ENCODE peak calls at places on chromosomes 11 and 22, in seven cellular contexts. B is MM.1S, E is Peyer's patch, V is left ventricle myocardium inferior, Y is brain microvascular endothelial cell, C is BJ, G is heart right ventricle. N is an unnamed sample.
A peak's percentile ranks its signal among the peaks of the same experiment; 100 is the strongest.

GRCh38 chr11:128764617-128765095 is 70.8 kb downstream of the FLI1 start:
- DNase-seq in Y (no peak), E (no peak), G (no peak), B (no peak), V (no peak), C (no peak), N (no peak)

GRCh38 chr11:73266644-73267015 is 5.5 kb upstream of the P2RY6 start:
- DNase-seq in B (no peak), G (no peak), E (peak; percentile 42), V (no peak), Y (no peak), C (no peak), N (no peak)

GRCh38 chr11:123107945-123108344 is 46.0 kb upstream of the HSPA8 start:
- DNase-seq in E (no peak), G (no peak), C (no peak), B (no peak), V (no peak), Y (no peak), N (no peak)

GRCh38 chr22:46237453-46238158 is 12.5 kb downstream of the CDPF1 start:
- DNase-seq in G (peak; percentile 53), V (peak; percentile 69), C (no peak), E (no peak), B (no peak), Y (no peak), N (no peak)

GRCh38 chr11:80157447-80157846 is 716.6 kb upstream of the TENM4 start:
- DNase-seq in V (no peak), Y (no peak), E (no peak), C (no peak), G (no peak), B (no peak), N (no peak)

GRCh38 chr11:65314501-65315203 is at the start of gene CDC42EP2:
- DNase-seq in G (peak; percentile 86), C (no peak), V (peak; percentile 91), E (peak; percentile 93), Y (peak; percentile 73), B (peak; percentile 77), N (peak; percentile 80)

GRCh38 chr11:124917115-124917637 is 1.9 kb upstream of the HEPN1 start:
- DNase-seq in G (no peak), E (no peak), Y (no peak), B (no peak), V (no peak), C (no peak), N (no peak)

GRCh38 chr11:71927813-71928738 is at the start of gene XNDC1N:
- DNase-seq in V (peak; percentile 47), B (peak; percentile 89), C (peak; percentile 57), E (peak; percentile 88), Y (peak; percentile 84), G (peak; percentile 64), N (peak; percentile 85)

GRCh38 chr22:23384899-23385298 is 195.2 kb downstream of the IGLL1 start:
- DNase-seq in E (no peak), C (no peak), Y (no peak), V (no peak), G (no peak), B (no peak), N (no peak)

GRCh38 chr22:19461506-19461905 is 14.0 kb upstream of the C22orf39 start:
- DNase-seq in C (no peak), G (no peak), E (no peak), Y (no peak), V (no peak), B (no peak), N (no peak)

GRCh38 chr11:64290894-64291745 is at the start of gene KCNK4:
- DNase-seq in G (no peak), C (no peak), B (peak; percentile 1), E (no peak), V (no peak), Y (no peak), N (no peak)

GRCh38 chr11:43984039-43984438 is 41.6 kb downstream of the C11orf96 start:
- DNase-seq in G (no peak), V (no peak), E (no peak), B (no peak), Y (no peak), C (no peak), N (no peak)

GRCh38 chr11:94784884-94785283 is 16.7 kb downstream of the AMOTL1 start:
- DNase-seq in B (no peak), V (no peak), E (no peak), C (no peak), G (no peak), Y (no peak), N (no peak)

GRCh38 chr11:94787798-94788197 is 19.6 kb downstream of the AMOTL1 start:
- DNase-seq in C (no peak), E (no peak), Y (no peak), G (no peak), B (no peak), V (no peak), N (no peak)

GRCh38 chr11:94785509-94785908 is 17.4 kb downstream of the AMOTL1 start:
- DNase-seq in G (no peak), C (no peak), B (no peak), V (no peak), Y (no peak), E (no peak), N (no peak)

GRCh38 chr11:94788396-94788795 is 20.2 kb downstream of the AMOTL1 start:
- DNase-seq in G (no peak), V (no peak), B (no peak), C (no peak), Y (no peak), E (no peak), N (no peak)

DNA sequence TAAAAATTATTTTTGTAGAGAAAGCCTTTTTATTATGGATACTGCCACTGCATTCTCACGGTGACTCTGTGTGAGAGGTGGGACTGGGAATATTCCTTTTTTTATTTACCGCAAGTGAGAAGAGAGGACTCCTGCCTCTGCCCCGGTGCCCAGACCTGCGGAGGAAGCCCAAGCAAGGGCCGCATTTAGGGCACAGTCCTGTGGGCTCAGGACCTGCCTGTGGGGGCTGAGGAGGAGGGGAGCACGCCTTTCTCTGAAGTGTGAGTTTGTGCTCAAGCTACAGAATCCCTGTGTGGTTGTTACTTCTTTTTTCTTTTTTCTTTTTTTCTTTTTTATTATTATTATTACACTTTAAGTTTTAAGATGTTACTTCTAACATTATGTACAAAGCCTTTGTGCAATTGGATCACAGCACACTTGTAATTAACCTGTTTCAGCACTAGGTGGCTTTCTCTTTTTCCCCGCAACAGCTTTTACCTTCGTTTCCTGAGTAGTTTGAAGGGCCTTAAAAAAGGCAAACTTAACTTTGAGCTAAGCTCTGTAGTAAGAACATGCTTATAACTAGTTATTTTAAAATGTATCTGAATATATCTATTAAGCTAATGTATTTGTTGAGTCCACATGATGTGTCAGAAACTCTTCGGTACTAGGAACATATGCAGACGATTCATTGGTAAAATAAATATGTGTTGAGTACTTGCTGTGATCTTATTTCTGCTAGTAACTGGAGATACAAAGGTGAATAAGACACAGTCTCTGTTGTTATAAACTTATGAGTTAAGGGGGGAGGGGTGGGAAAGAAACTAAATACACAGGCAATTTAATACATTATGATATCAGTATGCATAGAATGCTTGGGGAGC is 18.3 kb downstream of the AMOTL1 start:
- DNase-seq in C (no peak), V (no peak), B (peak; percentile 15), E (no peak), G (no peak), Y (no peak), N (no peak)
- TF ChIP-seq CTCF in C (peak; percentile 63), V (peak; percentile 72), B (peak; percentile 34), E (peak; percentile 52), G (peak; percentile 58), Y (peak; percentile 63), N (peak; percentile 67)

GRCh38 chr11:4123218-4123617 is 28.6 kb downstream of the RRM1 start:
- DNase-seq in V (no peak), E (no peak), C (no peak), G (no peak), Y (no peak), B (no peak), N (no peak)
- H3K36me3 ChIP-seq in V (peaks cover 90% of the 10 kb centered on the region), E (no peaks in the 10 kb centered on the region), C (peaks cover 3% of the 10 kb centered on the region), G (peaks cover 89% of the 10 kb centered on the region), Y (peaks cover 11% of the 10 kb centered on the region), B (peaks cover 28% of the 10 kb centered on the region), N (peaks cover 16% of the 10 kb centered on the region)

DNA sequence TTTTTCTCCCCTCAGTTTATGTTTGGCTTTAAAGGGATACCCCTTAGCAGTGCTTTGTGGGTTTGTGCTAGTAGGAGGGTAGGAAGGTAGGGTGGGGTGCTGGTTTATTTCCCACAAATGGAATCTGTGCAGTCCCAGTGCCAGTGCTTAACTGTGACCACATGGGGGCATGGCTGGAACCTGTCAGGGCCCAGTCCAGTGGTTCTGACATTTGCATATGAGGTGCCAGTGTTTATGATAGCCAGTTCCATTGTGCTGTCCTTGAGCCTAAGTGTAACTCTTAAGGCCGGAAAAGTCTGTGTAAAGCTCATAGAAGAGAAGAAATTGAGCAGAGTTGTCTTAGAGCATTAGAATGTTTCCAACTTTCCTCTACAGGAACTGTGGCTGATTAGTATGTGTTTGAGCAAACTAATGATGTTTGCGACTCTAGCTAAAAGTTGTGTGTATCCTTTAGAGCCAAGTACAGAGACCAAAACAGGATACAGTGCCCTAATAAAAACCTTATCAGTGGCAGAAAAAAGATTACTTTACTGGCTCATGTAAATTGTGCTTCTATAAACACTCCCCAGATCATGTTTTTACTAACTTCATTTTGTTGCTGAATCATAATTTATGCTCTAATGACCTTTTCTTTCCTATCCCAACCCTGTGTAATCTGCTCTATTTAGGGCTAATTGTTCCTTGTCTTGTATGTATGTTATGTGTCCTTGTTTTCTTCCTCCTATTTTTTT is 38.1 kb downstream of the DIXDC1 start:
- DNase-seq in V (no peak), B (no peak), G (peak; percentile 40), Y (no peak), C (no peak), E (no peak), N (no peak)
- TF ChIP-seq CTCF in V (peak; percentile 46), B (peak; percentile 17), G (peak; percentile 24), Y (no peak), C (peak; percentile 35), E (no peak), N (no peak)

GRCh38 chr11:74630043-74630442 is 37.7 kb downstream of the POLD3 start:
- DNase-seq in B (no peak), V (no peak), G (no peak), E (no peak), Y (no peak), C (no peak), N (peak; percentile 9)
- H3K36me3 ChIP-seq in B (no peaks in the 10 kb centered on the region), V (peaks cover 42% of the 10 kb centered on the region), G (peaks cover 53% of the 10 kb centered on the region), E (no peaks in the 10 kb centered on the region), Y (no peaks in the 10 kb centered on the region), C (no peaks in the 10 kb centered on the region), N (peaks cover 3% of the 10 kb centered on the region)

N was measured in GM06990.